ENCODE peak calls at places on chromosomes 3 and 15, in five cellular contexts. G is NCI-H1105 treated with DMSO at 0.1 percent for 48 hours, Z is neural progenitor cell, S is NCI-H226, E is iris pigment epithelial cell. R is an unnamed sample.

GRCh38 chr3:146598486-146598885 is 6.7 kb downstream of the PLSCR5 start:
- DNase-seq in Z (no peak), E (no peak), G (no peak), S (no peak), R (no peak)

GRCh38 chr3:14431556-14431927 is 29.1 kb downstream of the SLC6A6 start:
- DNase-seq in Z (no peak), E (no peak), S (no peak), G (no peak), R (no peak)

GRCh38 chr15:100191161-100191560 is 150.6 kb downstream of the ADAMTS17 start:
- DNase-seq in G (no peak), E (no peak), Z (no peak), S (no peak), R (no peak)

GRCh38 chr3:23189183-23189582 is 13.9 kb upstream of the UBE2E2 start:
- DNase-seq in G (no peak), S (no peak), E (no peak), Z (no peak), R (no peak)

GRCh38 chr3:112007641-112008040 is 8.9 kb downstream of the TAGLN3 start:
- DNase-seq in G (peak; percentile 23), S (peak; percentile 25), E (peak; percentile 91), Z (no peak), R (peak; percentile 70)

GRCh38 chr3:194204036-194204792 is 68.3 kb downstream of the HES1 start:
- DNase-seq in E (no peak), G (peak; percentile 63), S (no peak), Z (peak; percentile 82), R (no peak)

GRCh38 chr3:71466483-71466882 is 117.0 kb downstream of the FOXP1 start:
- DNase-seq in G (no peak), S (no peak), E (peak; percentile 17), Z (no peak), R (no peak)

GRCh38 chr15:43505723-43506122 is 11.7 kb upstream of the MAP1A start:
- DNase-seq in Z (no peak), S (no peak), E (peak; percentile 88), G (no peak), R (peak; percentile 57)

GRCh38 chr15:79213650-79214049 is 68.9 kb upstream of the ANKRD34C start:
- DNase-seq in S (no peak), Z (no peak), G (no peak), E (no peak), R (no peak)

GRCh38 chr3:159028706-159029105 is 226.9 kb downstream of the MFSD1 start:
- DNase-seq in E (no peak), S (no peak), Z (no peak), G (no peak), R (no peak)

GRCh38 chr3:59566481-59566975 is 516.7 kb upstream of the CFAP20DC start:
- DNase-seq in S (no peak), E (no peak), Z (no peak), G (peak; percentile 2), R (no peak)

GRCh38 chr3:185739264-185739701 is 85.6 kb downstream of the IGF2BP2 start:
- DNase-seq in G (no peak), Z (peak; percentile 29), S (no peak), E (no peak), R (no peak)

GRCh38 chr15:50879016-50879415 is 29.5 kb upstream of the AP4E1 start:
- DNase-seq in G (no peak), S (no peak), E (no peak), Z (no peak), R (no peak)

GRCh38 chr15:36797128-36797527 is 217.7 kb downstream of the CDIN1 start:
- DNase-seq in G (no peak), S (no peak), E (no peak), Z (no peak), R (no peak)

GRCh38 chr3:95172549-95172948 is 1109.7 kb downstream of the NSUN3 start:
- DNase-seq in Z (peak; percentile 19), S (peak; percentile 31), G (peak; percentile 64), E (no peak), R (no peak)

GRCh38 chr15:52805351-52806283 is 15.5 kb upstream of the ONECUT1 start:
- DNase-seq in E (no peak), S (no peak), Z (peak; percentile 87), G (no peak), R (no peak)

GRCh38 chr3:138448631-138449030 is 14.2 kb downstream of the ESYT3 start:
- DNase-seq in S (peak; percentile 32), Z (no peak), E (no peak), G (no peak), R (no peak)

GRCh38 chr3:52253314-52254260 is 8.0 kb downstream of the PPM1M start:
- DNase-seq in Z (no peak), G (no peak), E (no peak), S (peak; percentile 58), R (no peak)

GRCh38 chr3:174242311-174243041 is 616.7 kb upstream of the NAALADL2 start:
- DNase-seq in Z (no peak), G (no peak), E (no peak), S (no peak), R (no peak)

GRCh38 chr3:126370055-126370454 is 12.8 kb upstream of the KLF15 start:
- DNase-seq in Z (no peak), G (no peak), S (no peak), E (no peak), R (no peak)